ENCODE peak calls at places on chromosomes 11 and 22, in five cellular contexts. L, K, X, G and U are unnamed samples.

GRCh38 chr11:70494559-70495350 is 96.4 kb downstream of the CTTN start:
- DNase-seq in L (no peak), K (no peak), G (no peak), X (no peak), U (no peak)

GRCh38 chr11:126506789-126507188 is 151.3 kb downstream of the ST3GAL4 start:
- DNase-seq in K (no peak), X (no peak), G (no peak), L (no peak), U (no peak)

GRCh38 chr11:36452231-36452630 is 57.8 kb downstream of the TRAF6 start:
- DNase-seq in G (no peak), K (no peak), L (peak; percentile 32), X (no peak), U (no peak)

GRCh38 chr22:19989725-19990067 is 26.9 kb downstream of the ARVCF start:
- DNase-seq in L (no peak), G (no peak), K (no peak), X (no peak), U (no peak)

GRCh38 chr11:13229675-13230359 is 47.8 kb upstream of the BMAL1 start:
- DNase-seq in L (no peak), X (no peak), G (no peak), K (no peak), U (no peak)

GRCh38 chr11:66327171-66328035 is 8.8 kb downstream of the RIN1 start:
- DNase-seq in X (no peak), K (no peak), G (no peak), L (peak; percentile 64), U (no peak)

GRCh38 chr22:40231618-40232313 is 54.0 kb downstream of the TNRC6B start:
- DNase-seq in L (no peak), K (no peak), X (no peak), G (no peak), U (no peak)

GRCh38 chr11:111539426-111540113 is 950 bp upstream of the LAYN start:
- DNase-seq in X (no peak), G (no peak), K (no peak), L (no peak), U (no peak)

GRCh38 chr11:92852946-92853345 is 116.5 kb upstream of the MTNR1B start:
- DNase-seq in G (no peak), K (no peak), L (no peak), X (no peak), U (no peak)

GRCh38 chr22:19035474-19036228 is 86.6 kb downstream of the DGCR2 start:
- DNase-seq in L (no peak), K (peak; percentile 76), G (no peak), X (peak; percentile 10), U (peak; percentile 82)

GRCh38 chr11:69567951-69568808 is 72.8 kb upstream of the CCND1 start:
- DNase-seq in X (no peak), K (no peak), L (peak; percentile 23), G (peak; percentile 98), U (peak; percentile 22)

DNA sequence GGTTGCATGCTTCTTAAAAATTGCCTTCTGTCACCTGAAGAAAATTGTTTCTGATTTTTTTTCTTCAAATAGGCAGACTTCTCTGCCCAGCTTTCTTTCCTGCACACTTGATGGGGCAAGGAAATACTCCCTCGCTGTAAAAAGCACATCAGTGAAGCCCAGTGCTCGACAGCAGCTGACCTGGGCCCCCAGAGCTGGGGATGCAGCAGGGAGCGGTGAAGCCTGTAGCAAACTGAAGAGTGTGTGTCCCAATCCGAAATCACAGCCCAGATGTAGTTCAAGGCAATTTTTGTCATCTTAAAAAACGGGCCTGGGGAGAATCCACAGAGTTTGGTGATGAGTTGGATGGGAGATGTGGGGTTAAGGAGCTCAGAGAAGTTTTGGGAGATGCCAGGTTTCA is 27.0 kb upstream of the MPPED1 start:
- DNase-seq in G (no peak), X (no peak), L (no peak), K (no peak), U (no peak)
- TF ChIP-seq MAFK in G (no peak), X (no peak), L (no peak), K (no peak), U (no peak)

GRCh38 chr22:30609260-30610185 is 2.5 kb downstream of the TCN2 start:
- DNase-seq in X (peak; percentile 59), G (no peak), K (peak; percentile 81), L (peak; percentile 86), U (no peak)
- TF ChIP-seq MAFK in X (peak; percentile 79), G (no peak), K (peak; percentile 84), L (peak; percentile 41), U (peak; percentile 23)

DNA sequence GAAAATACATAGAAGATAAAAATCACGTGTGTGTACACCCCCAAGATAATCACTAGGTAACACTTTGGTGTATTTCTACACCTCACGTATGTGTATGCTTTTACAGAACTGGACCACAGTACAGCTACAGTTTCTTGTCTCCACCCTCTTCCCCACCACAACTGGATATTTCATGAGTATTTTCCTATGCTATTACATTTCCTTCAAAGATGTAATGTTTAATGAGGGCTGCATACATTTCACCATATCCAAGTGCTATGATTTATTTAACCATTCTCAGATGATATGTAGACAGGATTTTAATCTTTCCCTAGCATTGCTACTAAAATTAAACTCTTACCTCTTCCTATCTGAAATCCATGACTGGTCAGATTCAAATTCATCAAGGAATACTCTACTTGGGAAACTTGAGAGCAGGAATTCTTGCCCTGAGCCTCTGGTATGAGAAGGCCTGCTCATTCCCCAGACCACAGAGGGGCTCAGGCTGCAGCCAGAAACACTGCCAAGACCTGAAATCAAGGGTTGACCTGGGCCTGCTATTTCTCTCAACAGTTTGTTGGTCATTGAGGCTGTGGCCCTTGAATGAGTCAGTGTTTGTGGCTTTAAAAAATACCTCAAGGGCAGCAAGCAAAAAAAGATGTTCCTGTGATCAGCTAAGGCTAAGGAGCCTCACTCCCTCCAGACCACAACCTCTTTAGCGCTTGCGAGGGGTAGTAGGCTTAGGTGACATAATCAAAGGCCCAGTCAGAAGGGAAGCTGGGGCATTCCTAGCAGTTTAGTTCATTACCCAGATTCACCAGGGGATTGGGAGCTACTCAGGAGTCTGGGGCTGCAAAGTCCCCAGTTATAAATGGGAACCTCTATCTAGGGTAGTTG is 55.5 kb downstream of the ABTB2 start:
- DNase-seq in G (no peak), L (peak; percentile 98), X (no peak), K (no peak), U (no peak)
- TF ChIP-seq MAFK in G (no peak), L (no peak), X (no peak), K (no peak), U (no peak)

DNA sequence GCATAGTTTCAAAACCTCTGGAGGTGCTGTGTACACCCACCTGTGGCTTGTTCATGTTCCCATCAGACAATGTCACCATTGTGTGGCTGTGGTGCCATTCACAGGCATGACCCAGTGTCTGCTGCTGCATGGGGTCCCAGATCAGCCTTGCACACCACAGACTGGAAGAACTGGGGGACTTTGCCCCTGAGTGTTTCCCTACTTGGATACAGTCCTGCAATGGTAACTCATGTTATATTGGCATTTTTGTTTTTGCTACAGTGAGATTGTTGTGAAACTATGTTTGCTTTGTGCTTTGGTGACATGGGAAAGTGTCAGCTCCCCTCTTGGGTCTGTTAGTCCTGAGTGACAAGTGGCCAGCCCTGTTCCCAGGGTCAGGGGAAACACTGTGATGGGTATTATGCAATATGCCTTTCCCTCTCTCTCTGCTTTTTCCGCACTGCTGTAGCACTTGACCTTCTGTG is 108.8 kb downstream of the NAV2 start:
- DNase-seq in L (no peak), G (peak; percentile 83), K (no peak), X (no peak), U (no peak)
- TF ChIP-seq MAFK in L (no peak), G (no peak), K (no peak), X (no peak), U (no peak)

GRCh38 chr22:32824531-32825315 is 23.2 kb downstream of the TIMP3 start:
- DNase-seq in X (no peak), G (no peak), L (no peak), K (no peak), U (no peak)
- TF ChIP-seq MAFK in X (no peak), G (no peak), L (no peak), K (no peak), U (no peak)

DNA sequence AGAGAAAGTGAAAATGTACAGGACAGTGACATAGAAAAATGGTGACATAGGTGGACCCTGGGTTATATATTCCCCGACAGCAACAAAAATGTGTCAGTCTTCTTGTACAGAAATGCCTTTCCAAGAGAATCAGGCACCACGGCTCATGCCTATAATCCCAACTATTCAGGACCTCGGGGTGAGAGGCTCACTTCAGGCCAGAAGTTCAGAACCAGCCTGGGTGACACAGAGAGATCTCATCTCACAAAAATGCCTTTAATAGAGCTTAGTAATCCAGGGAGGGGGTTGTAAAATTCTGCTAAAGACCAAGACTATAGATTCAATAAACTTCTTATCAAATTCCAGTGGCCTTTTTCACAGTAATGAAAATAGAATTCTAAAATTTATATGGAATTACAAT is 10.7 kb downstream of the ZNF195 start:
- DNase-seq in G (no peak), K (no peak), L (no peak), X (no peak), U (no peak)
- TF ChIP-seq MAFK in G (no peak), K (no peak), L (no peak), X (no peak), U (no peak)

DNA sequence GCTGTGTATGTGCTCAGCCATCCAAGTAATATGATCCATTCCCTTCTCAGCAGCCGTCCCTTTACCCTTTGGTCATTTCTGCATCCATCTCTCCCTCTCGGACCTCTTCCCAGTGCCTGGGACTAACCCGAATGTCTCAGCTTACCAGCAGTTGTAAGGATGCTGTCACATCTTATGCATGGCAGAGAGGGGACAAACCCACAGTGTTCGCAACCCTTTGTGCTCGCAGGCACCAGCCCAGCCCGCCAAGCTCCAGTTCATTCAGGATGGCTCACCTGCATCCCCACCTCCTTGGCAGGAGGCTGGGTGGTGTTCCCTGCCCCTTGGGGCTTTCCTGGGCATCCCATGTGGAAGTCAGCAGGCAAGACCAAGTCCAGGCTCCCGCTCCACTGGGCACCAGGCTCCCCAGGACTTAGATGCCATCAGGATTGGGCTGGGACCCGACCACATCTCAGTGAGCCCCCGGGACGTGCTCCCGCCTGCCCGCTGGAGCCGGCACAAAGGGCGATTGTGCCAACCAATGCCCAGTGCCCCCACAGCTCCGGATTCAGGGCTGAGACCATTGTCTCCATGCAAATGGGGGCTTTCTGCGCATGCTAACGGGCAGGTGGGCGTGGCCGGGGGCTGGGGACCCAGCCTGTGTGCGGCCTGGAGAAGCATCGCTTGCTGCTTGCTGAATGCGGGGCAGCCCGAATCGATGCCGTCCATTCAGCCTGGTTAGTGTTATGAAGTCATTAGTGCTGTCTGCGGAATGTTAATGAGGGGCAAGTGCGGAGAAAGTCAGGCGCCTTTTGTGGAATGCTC is 108.6 kb downstream of the KCNQ1OT1 start:
- DNase-seq in G (no peak), K (peak; percentile 8), X (no peak), L (no peak), U (no peak)
- TF ChIP-seq MAFK in G (no peak), K (no peak), X (no peak), L (no peak), U (no peak)

DNA sequence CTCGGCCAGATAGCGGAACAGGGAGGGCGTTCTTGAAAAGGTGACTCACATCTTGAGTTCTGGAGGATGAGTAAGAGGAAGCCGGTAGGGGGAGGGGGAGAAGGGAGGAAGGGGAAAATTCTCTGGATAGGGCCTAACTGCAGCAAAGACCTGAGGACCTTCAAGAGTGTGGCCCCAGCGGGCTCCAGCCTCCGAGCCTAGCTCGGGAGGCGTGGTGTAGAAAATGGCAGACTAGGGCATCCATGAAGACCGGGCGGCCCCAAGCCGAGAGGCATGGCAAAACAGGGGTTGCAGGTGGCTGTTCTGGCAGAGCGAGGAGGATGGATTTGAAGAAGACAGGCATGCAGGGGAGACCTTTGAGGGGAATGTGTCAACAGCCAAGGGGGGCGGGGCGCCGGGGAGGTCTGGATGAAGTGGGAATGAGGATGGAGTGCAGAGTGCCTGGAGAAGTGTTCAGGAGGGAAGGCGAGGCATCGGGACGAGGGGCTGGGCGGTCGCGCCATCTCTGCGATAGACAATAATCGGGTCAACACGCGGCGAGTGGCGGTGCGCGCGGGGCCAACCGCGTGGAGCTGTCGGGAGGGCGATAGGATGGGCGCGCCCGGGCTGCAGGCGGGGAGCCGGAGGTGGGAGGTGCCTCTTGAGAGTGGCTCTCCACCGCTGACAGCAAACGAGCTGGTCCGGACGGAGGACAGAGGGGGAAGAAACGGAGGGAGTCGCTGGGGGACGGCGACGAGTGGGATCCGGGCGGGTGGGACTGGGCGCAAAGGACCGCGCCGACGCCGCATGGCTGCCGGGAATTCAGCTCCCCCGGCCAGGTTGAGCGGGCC is 40.0 kb upstream of the CREB3L1 start:
- DNase-seq in L (peak; percentile 92), X (peak; percentile 90), K (peak; percentile 87), G (no peak), U (peak; percentile 87)
- TF ChIP-seq MAFK in L (no peak), X (no peak), K (peak; percentile 26), G (no peak), U (no peak)